ENCODE peak calls at places on chromosomes 2 and 18, in six cellular contexts. One of them, this sample, is unnamed.

GRCh38 chr2:11411768-11412448 is 54.1 kb downstream of the E2F6 start:
- DNase-seq in brain microvascular endothelial cell: peak; percentile 43
- DNase-seq in fibroblast of mammary gland: peak; percentile 54
- DNase-seq in lower leg skin: no peak
- DNase-seq in tibial artery: no peak
- DNase-seq in Peyer's patch: peak; percentile 41
- DNase-seq in this sample: peak; percentile 35

GRCh38 chr2:143937563-143938346 is 582.2 kb downstream of the ZEB2 start:
- DNase-seq in lower leg skin: no peak
- DNase-seq in fibroblast of mammary gland: no peak
- DNase-seq in Peyer's patch: no peak
- DNase-seq in brain microvascular endothelial cell: no peak
- DNase-seq in tibial artery: no peak
- DNase-seq in this sample: peak; percentile 33

GRCh38 chr2:231429916-231430315 is 34.4 kb downstream of the NCL start:
- DNase-seq in fibroblast of mammary gland: no peak
- DNase-seq in Peyer's patch: no peak
- DNase-seq in tibial artery: no peak
- DNase-seq in lower leg skin: no peak
- DNase-seq in brain microvascular endothelial cell: no peak
- DNase-seq in this sample: no peak

GRCh38 chr2:62660582-62661262 is 44.8 kb upstream of the EHBP1 start:
- DNase-seq in tibial artery: no peak
- DNase-seq in Peyer's patch: no peak
- DNase-seq in lower leg skin: no peak
- DNase-seq in brain microvascular endothelial cell: peak; percentile 87
- DNase-seq in fibroblast of mammary gland: peak; percentile 95
- DNase-seq in this sample: no peak

GRCh38 chr2:102106133-102106556 is 36.4 kb upstream of the IL1R1 start:
- DNase-seq in tibial artery: no peak
- DNase-seq in Peyer's patch: no peak
- DNase-seq in brain microvascular endothelial cell: peak; percentile 85
- DNase-seq in fibroblast of mammary gland: peak; percentile 94
- DNase-seq in lower leg skin: no peak
- DNase-seq in this sample: no peak

GRCh38 chr2:78127428-78127827 is 605.3 kb upstream of the LRRTM4 start:
- DNase-seq in tibial artery: no peak
- DNase-seq in lower leg skin: no peak
- DNase-seq in brain microvascular endothelial cell: no peak
- DNase-seq in fibroblast of mammary gland: no peak
- DNase-seq in Peyer's patch: no peak
- DNase-seq in this sample: no peak

GRCh38 chr2:230908595-230909191 is 16.3 kb downstream of the GPR55 start:
- DNase-seq in tibial artery: peak; percentile 32
- DNase-seq in Peyer's patch: no peak
- DNase-seq in fibroblast of mammary gland: peak; percentile 92
- DNase-seq in brain microvascular endothelial cell: peak; percentile 79
- DNase-seq in lower leg skin: no peak
- DNase-seq in this sample: no peak

GRCh38 chr2:5803547-5803946 is 111.4 kb downstream of the SOX11 start:
- DNase-seq in fibroblast of mammary gland: no peak
- DNase-seq in tibial artery: no peak
- DNase-seq in brain microvascular endothelial cell: peak; percentile 63
- DNase-seq in Peyer's patch: no peak
- DNase-seq in lower leg skin: no peak
- DNase-seq in this sample: no peak

GRCh38 chr2:238439093-238439849 is 12.5 kb downstream of the ASB1 start:
- DNase-seq in brain microvascular endothelial cell: peak; percentile 98
- DNase-seq in Peyer's patch: no peak
- DNase-seq in fibroblast of mammary gland: peak; percentile 100
- DNase-seq in tibial artery: no peak
- DNase-seq in lower leg skin: no peak
- DNase-seq in this sample: no peak

GRCh38 chr2:99780276-99780675 is 290.5 kb upstream of the REV1 start:
- DNase-seq in fibroblast of mammary gland: no peak
- DNase-seq in brain microvascular endothelial cell: no peak
- DNase-seq in lower leg skin: no peak
- DNase-seq in tibial artery: no peak
- DNase-seq in Peyer's patch: no peak
- DNase-seq in this sample: no peak

GRCh38 chr2:74457549-74458131 is 598 bp upstream of the WBP1 start:
- DNase-seq in tibial artery: peak; percentile 80
- DNase-seq in lower leg skin: peak; percentile 57
- DNase-seq in fibroblast of mammary gland: no peak
- DNase-seq in brain microvascular endothelial cell: no peak
- DNase-seq in Peyer's patch: peak; percentile 87
- DNase-seq in this sample: peak; percentile 81

GRCh38 chr2:202406445-202406967 is 30.4 kb downstream of the BMPR2 start:
- DNase-seq in brain microvascular endothelial cell: no peak
- DNase-seq in Peyer's patch: no peak
- DNase-seq in fibroblast of mammary gland: no peak
- DNase-seq in lower leg skin: no peak
- DNase-seq in tibial artery: no peak
- DNase-seq in this sample: no peak

GRCh38 chr2:220858101-220858500 is 714.0 kb downstream of the EPHA4 start:
- DNase-seq in fibroblast of mammary gland: no peak
- DNase-seq in lower leg skin: no peak
- DNase-seq in tibial artery: no peak
- DNase-seq in Peyer's patch: no peak
- DNase-seq in brain microvascular endothelial cell: no peak
- DNase-seq in this sample: no peak

GRCh38 chr2:174901075-174901474 is 104.1 kb downstream of the CHN1 start:
- DNase-seq in fibroblast of mammary gland: peak; percentile 21
- DNase-seq in tibial artery: no peak
- DNase-seq in brain microvascular endothelial cell: peak; percentile 6
- DNase-seq in Peyer's patch: no peak
- DNase-seq in lower leg skin: no peak
- DNase-seq in this sample: no peak

GRCh38 chr2:25256486-25256875 is 85.2 kb downstream of the DNMT3A start:
- DNase-seq in lower leg skin: no peak
- DNase-seq in fibroblast of mammary gland: no peak
- DNase-seq in brain microvascular endothelial cell: no peak
- DNase-seq in Peyer's patch: no peak
- DNase-seq in tibial artery: no peak
- DNase-seq in this sample: no peak

GRCh38 chr18:45642802-45643201 is 27.5 kb downstream of the SLC14A2 start:
- DNase-seq in Peyer's patch: no peak
- DNase-seq in brain microvascular endothelial cell: no peak
- DNase-seq in tibial artery: no peak
- DNase-seq in fibroblast of mammary gland: no peak
- DNase-seq in lower leg skin: no peak
- DNase-seq in this sample: no peak

GRCh38 chr2:168480825-168481585 is 24.9 kb downstream of the CERS6 start:
- DNase-seq in fibroblast of mammary gland: no peak
- DNase-seq in Peyer's patch: no peak
- DNase-seq in lower leg skin: no peak
- DNase-seq in brain microvascular endothelial cell: no peak
- DNase-seq in tibial artery: no peak
- DNase-seq in this sample: no peak

GRCh38 chr2:47203996-47204395 is 48.9 kb upstream of the STPG4 start:
- DNase-seq in brain microvascular endothelial cell: no peak
- DNase-seq in lower leg skin: no peak
- DNase-seq in fibroblast of mammary gland: no peak
- DNase-seq in Peyer's patch: no peak
- DNase-seq in tibial artery: no peak
- DNase-seq in this sample: no peak
- TF ChIP-seq CTCF in brain microvascular endothelial cell: no peak
- TF ChIP-seq CTCF in lower leg skin: no peak
- TF ChIP-seq CTCF in fibroblast of mammary gland: no peak
- TF ChIP-seq CTCF in Peyer's patch: no peak
- TF ChIP-seq CTCF in tibial artery: no peak
- TF ChIP-seq CTCF in this sample: no peak

GRCh38 chr2:235638541-235639192 is 144.8 kb downstream of the AGAP1 start:
- DNase-seq in fibroblast of mammary gland: no peak
- DNase-seq in lower leg skin: no peak
- DNase-seq in brain microvascular endothelial cell: no peak
- DNase-seq in tibial artery: no peak
- DNase-seq in Peyer's patch: no peak
- DNase-seq in this sample: no peak
- TF ChIP-seq CTCF in fibroblast of mammary gland: peak; percentile 10
- TF ChIP-seq CTCF in lower leg skin: no peak
- TF ChIP-seq CTCF in brain microvascular endothelial cell: peak; percentile 39
- TF ChIP-seq CTCF in tibial artery: no peak
- TF ChIP-seq CTCF in Peyer's patch: no peak
- TF ChIP-seq CTCF in this sample: no peak

DNA sequence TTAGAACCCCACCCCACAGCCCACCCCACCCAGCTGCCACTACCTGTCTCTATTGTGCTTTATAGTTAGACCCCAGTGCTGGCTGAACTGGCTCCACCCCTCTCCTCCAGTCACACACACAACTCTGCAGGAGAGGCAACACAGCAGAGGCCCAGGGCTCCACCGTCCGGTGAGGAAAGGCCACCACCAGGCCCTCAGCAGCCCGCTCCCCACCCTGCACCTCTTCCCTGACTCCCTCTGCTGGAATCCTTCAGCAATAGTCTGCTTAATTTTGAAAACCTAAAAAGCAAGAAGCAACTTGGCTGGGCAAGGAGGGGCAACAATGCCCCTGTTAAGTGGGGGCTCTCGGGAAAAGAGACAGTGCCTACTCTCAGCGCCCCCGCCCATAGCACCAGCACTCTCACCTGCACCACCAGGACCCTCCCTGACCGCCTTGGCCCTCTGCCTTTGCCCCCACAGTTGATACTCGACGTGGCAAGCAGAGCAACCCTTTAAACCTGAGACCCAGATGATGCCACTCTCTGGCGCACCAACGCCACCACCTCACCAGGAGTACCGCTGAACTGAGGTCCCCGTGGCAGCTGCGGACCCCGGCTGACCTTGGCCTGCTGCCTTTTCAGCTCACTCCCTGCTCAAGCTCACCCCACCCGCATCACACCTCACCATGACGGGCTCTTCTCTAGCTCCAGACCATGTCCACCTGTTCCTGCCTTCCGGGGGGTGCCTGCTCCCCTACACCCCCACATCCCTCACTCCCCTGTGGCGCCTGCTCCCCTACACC is 45.7 kb downstream of the NDUFA10 start:
- DNase-seq in tibial artery: no peak
- DNase-seq in fibroblast of mammary gland: peak; percentile 52
- DNase-seq in brain microvascular endothelial cell: peak; percentile 25
- DNase-seq in lower leg skin: no peak
- DNase-seq in Peyer's patch: no peak
- DNase-seq in this sample: no peak
- TF ChIP-seq CTCF in tibial artery: no peak
- TF ChIP-seq CTCF in fibroblast of mammary gland: peak; percentile 44
- TF ChIP-seq CTCF in brain microvascular endothelial cell: peak; percentile 66
- TF ChIP-seq CTCF in lower leg skin: no peak
- TF ChIP-seq CTCF in Peyer's patch: no peak
- TF ChIP-seq CTCF in this sample: no peak

GRCh38 chr18:33676593-33676992 is 98.6 kb downstream of the ASXL3 start:
- DNase-seq in fibroblast of mammary gland: no peak
- DNase-seq in Peyer's patch: no peak
- DNase-seq in lower leg skin: no peak
- DNase-seq in tibial artery: no peak
- DNase-seq in brain microvascular endothelial cell: no peak
- DNase-seq in this sample: no peak

GRCh38 chr18:33670052-33670451 is 92.0 kb downstream of the ASXL3 start:
- DNase-seq in fibroblast of mammary gland: no peak
- DNase-seq in tibial artery: no peak
- DNase-seq in Peyer's patch: no peak
- DNase-seq in brain microvascular endothelial cell: no peak
- DNase-seq in lower leg skin: no peak
- DNase-seq in this sample: no peak

GRCh38 chr18:33669589-33669988 is 91.6 kb downstream of the ASXL3 start:
- DNase-seq in Peyer's patch: no peak
- DNase-seq in tibial artery: no peak
- DNase-seq in lower leg skin: no peak
- DNase-seq in brain microvascular endothelial cell: no peak
- DNase-seq in fibroblast of mammary gland: no peak
- DNase-seq in this sample: no peak

GRCh38 chr18:33677891-33678290 is 99.9 kb downstream of the ASXL3 start:
- DNase-seq in brain microvascular endothelial cell: no peak
- DNase-seq in fibroblast of mammary gland: no peak
- DNase-seq in lower leg skin: no peak
- DNase-seq in Peyer's patch: no peak
- DNase-seq in tibial artery: no peak
- DNase-seq in this sample: no peak

DNA sequence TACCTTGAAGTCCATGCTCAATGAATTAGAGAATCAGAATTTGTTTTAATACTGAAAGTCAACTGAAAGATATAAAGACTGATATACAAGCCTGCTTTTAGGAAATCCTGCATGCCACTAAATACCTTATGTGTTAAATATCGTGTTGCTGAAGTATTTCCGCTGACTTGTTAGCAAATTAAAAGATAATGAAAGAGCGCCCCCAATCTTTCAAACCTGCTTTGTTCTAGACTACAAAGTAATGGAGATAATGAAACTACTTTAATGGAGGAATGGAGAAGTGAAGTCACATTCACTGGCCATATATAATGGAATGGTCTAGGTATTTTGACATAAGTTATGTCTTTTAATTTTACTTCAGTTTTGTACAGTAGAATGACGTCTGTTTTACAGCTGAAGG is 95.7 kb downstream of the ASXL3 start:
- DNase-seq in fibroblast of mammary gland: peak; percentile 3
- DNase-seq in tibial artery: no peak
- DNase-seq in lower leg skin: no peak
- DNase-seq in brain microvascular endothelial cell: no peak
- DNase-seq in Peyer's patch: no peak
- DNase-seq in this sample: no peak
- TF ChIP-seq CTCF in fibroblast of mammary gland: no peak
- TF ChIP-seq CTCF in tibial artery: no peak
- TF ChIP-seq CTCF in lower leg skin: no peak
- TF ChIP-seq CTCF in brain microvascular endothelial cell: no peak
- TF ChIP-seq CTCF in Peyer's patch: no peak
- TF ChIP-seq CTCF in this sample: no peak

This sample was measured in GM20000.